ENCODE peak calls at places on chromosomes 11 and 22, in six cellular contexts. One of them, this sample, is unnamed. For H3K4me1, H3K9me3 and H3K36me3, the result is how much of the 10 kb centered on the place peaks cover.

GRCh38 chr11:79536155-79536917 is 95.5 kb upstream of the TENM4 start:
- DNase-seq in fibroblast of lung: no peak
- DNase-seq in CD8-positive, alpha-beta T cell: no peak
- DNase-seq in HAP-1: no peak
- DNase-seq in OCI-LY7: no peak
- DNase-seq in K562: no peak
- DNase-seq in this sample: no peak

GRCh38 chr22:32240461-32240860 is 14.7 kb downstream of the SLC5A4 start:
- DNase-seq in HAP-1: no peak
- DNase-seq in fibroblast of lung: no peak
- DNase-seq in K562: no peak
- DNase-seq in OCI-LY7: no peak
- DNase-seq in CD8-positive, alpha-beta T cell: no peak
- DNase-seq in this sample: no peak

GRCh38 chr11:27444801-27445215 is 27.8 kb downstream of the LGR4 start:
- DNase-seq in CD8-positive, alpha-beta T cell: no peak
- DNase-seq in fibroblast of lung: no peak
- DNase-seq in HAP-1: peak
- DNase-seq in OCI-LY7: no peak
- DNase-seq in K562: peak
- DNase-seq in this sample: peak

GRCh38 chr11:2482745-2483144 is 37.9 kb downstream of the KCNQ1 start:
- DNase-seq in fibroblast of lung: no peak
- DNase-seq in K562: no peak
- DNase-seq in HAP-1: no peak
- DNase-seq in CD8-positive, alpha-beta T cell: no peak
- DNase-seq in OCI-LY7: no peak
- DNase-seq in this sample: no peak

GRCh38 chr11:63768232-63769043 is at the start of gene ZFTA:
- DNase-seq in HAP-1: peak
- DNase-seq in OCI-LY7: peak
- DNase-seq in CD8-positive, alpha-beta T cell: peak
- DNase-seq in fibroblast of lung: peak
- DNase-seq in K562: peak
- DNase-seq in this sample: no peak

GRCh38 chr11:47726878-47727514 is 11.8 kb upstream of the AGBL2 start:
- DNase-seq in OCI-LY7: no peak
- DNase-seq in fibroblast of lung: no peak
- DNase-seq in K562: no peak
- DNase-seq in CD8-positive, alpha-beta T cell: no peak
- DNase-seq in HAP-1: no peak
- DNase-seq in this sample: no peak

GRCh38 chr22:17109113-17109865 is 11.9 kb downstream of the TMEM121B start:
- DNase-seq in OCI-LY7: no peak
- DNase-seq in K562: no peak
- DNase-seq in HAP-1: no peak
- DNase-seq in CD8-positive, alpha-beta T cell: no peak
- DNase-seq in fibroblast of lung: no peak
- DNase-seq in this sample: no peak

GRCh38 chr11:11020747-11021149 is 162.9 kb upstream of the ZBED5 start:
- DNase-seq in K562: peak
- DNase-seq in fibroblast of lung: peak
- DNase-seq in CD8-positive, alpha-beta T cell: no peak
- DNase-seq in OCI-LY7: no peak
- DNase-seq in HAP-1: no peak
- DNase-seq in this sample: no peak

GRCh38 chr11:113103932-113104331 is 142.7 kb downstream of the NCAM1 start:
- DNase-seq in K562: no peak
- DNase-seq in CD8-positive, alpha-beta T cell: no peak
- DNase-seq in fibroblast of lung: no peak
- DNase-seq in HAP-1: no peak
- DNase-seq in OCI-LY7: no peak
- DNase-seq in this sample: no peak

GRCh38 chr11:827146-827860 is 416 bp upstream of the CRACR2B start:
- DNase-seq in fibroblast of lung: no peak
- DNase-seq in K562: peak
- DNase-seq in HAP-1: no peak
- DNase-seq in CD8-positive, alpha-beta T cell: no peak
- DNase-seq in OCI-LY7: peak
- DNase-seq in this sample: no peak

GRCh38 chr11:107928767-107929507 is 689 bp downstream of the RAB39A start:
- DNase-seq in fibroblast of lung: no peak
- DNase-seq in HAP-1: peak
- DNase-seq in OCI-LY7: peak
- DNase-seq in K562: no peak
- DNase-seq in CD8-positive, alpha-beta T cell: no peak
- DNase-seq in this sample: no peak

GRCh38 chr11:117143390-117143789 is 697 bp upstream of the PAFAH1B2 start:
- DNase-seq in CD8-positive, alpha-beta T cell: peak
- DNase-seq in HAP-1: peak
- DNase-seq in K562: peak
- DNase-seq in fibroblast of lung: peak
- DNase-seq in OCI-LY7: peak
- DNase-seq in this sample: no peak

GRCh38 chr11:92697461-92698314 is 271.8 kb upstream of the MTNR1B start:
- DNase-seq in K562: no peak
- DNase-seq in CD8-positive, alpha-beta T cell: no peak
- DNase-seq in HAP-1: no peak
- DNase-seq in fibroblast of lung: no peak
- DNase-seq in OCI-LY7: no peak
- DNase-seq in this sample: no peak

GRCh38 chr22:47165998-47166397 is 403.5 kb downstream of the TBC1D22A start:
- DNase-seq in CD8-positive, alpha-beta T cell: no peak
- DNase-seq in K562: no peak
- DNase-seq in OCI-LY7: no peak
- DNase-seq in fibroblast of lung: no peak
- DNase-seq in HAP-1: no peak
- DNase-seq in this sample: no peak

GRCh38 chr22:48670317-48670716 is 1157.4 kb downstream of the BRD1 start:
- DNase-seq in CD8-positive, alpha-beta T cell: no peak
- DNase-seq in K562: no peak
- DNase-seq in OCI-LY7: no peak
- DNase-seq in HAP-1: no peak
- DNase-seq in fibroblast of lung: no peak
- DNase-seq in this sample: no peak

GRCh38 chr22:48672387-48672786 is 1155.3 kb downstream of the BRD1 start:
- DNase-seq in CD8-positive, alpha-beta T cell: no peak
- DNase-seq in fibroblast of lung: no peak
- DNase-seq in HAP-1: no peak
- DNase-seq in OCI-LY7: no peak
- DNase-seq in K562: no peak
- DNase-seq in this sample: no peak

GRCh38 chr22:48669226-48669625 is 1158.4 kb downstream of the BRD1 start:
- DNase-seq in fibroblast of lung: no peak
- DNase-seq in K562: no peak
- DNase-seq in HAP-1: no peak
- DNase-seq in OCI-LY7: no peak
- DNase-seq in CD8-positive, alpha-beta T cell: no peak
- DNase-seq in this sample: no peak

GRCh38 chr22:48673806-48674500 is 1153.7 kb downstream of the BRD1 start:
- DNase-seq in OCI-LY7: no peak
- DNase-seq in K562: no peak
- DNase-seq in CD8-positive, alpha-beta T cell: no peak
- DNase-seq in fibroblast of lung: no peak
- DNase-seq in HAP-1: no peak
- DNase-seq in this sample: no peak

GRCh38 chr22:48670747-48671146 is 1156.9 kb downstream of the BRD1 start:
- DNase-seq in fibroblast of lung: no peak
- DNase-seq in HAP-1: no peak
- DNase-seq in OCI-LY7: no peak
- DNase-seq in K562: no peak
- DNase-seq in CD8-positive, alpha-beta T cell: no peak
- DNase-seq in this sample: no peak
- H3K4me1 ChIP-seq in fibroblast of lung: under half
- H3K4me1 ChIP-seq in HAP-1: under half
- H3K4me1 ChIP-seq in OCI-LY7: under half
- H3K4me1 ChIP-seq in K562: under half
- H3K4me1 ChIP-seq in CD8-positive, alpha-beta T cell: under half
- H3K4me1 ChIP-seq in this sample: under half

DNA sequence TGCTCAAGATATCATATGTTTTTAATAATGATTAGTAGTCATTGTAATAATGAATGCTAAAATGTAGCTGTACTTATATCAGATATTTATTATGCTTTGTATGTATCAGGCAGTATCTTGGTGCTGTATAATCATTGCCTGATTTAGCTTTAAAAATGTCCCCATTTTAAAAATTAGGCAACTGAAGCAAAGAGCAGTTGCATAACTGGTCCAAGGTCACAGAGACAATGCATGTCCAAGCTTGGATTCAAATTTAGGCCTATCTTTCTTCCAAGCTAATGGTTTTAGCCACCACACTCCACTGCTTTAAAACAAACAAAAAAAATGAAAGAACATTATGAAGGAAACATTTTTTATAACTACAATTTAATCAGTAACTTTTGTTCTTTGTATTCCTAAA is 725.8 kb upstream of the RAG2 start:
- DNase-seq in CD8-positive, alpha-beta T cell: no peak
- DNase-seq in fibroblast of lung: no peak
- DNase-seq in OCI-LY7: no peak
- DNase-seq in HAP-1: no peak
- DNase-seq in K562: no peak
- DNase-seq in this sample: no peak
- H3K9me3 ChIP-seq in CD8-positive, alpha-beta T cell: under half
- H3K9me3 ChIP-seq in fibroblast of lung: under half
- H3K9me3 ChIP-seq in OCI-LY7: under half
- H3K9me3 ChIP-seq in HAP-1: under half
- H3K9me3 ChIP-seq in K562: under half
- H3K9me3 ChIP-seq in this sample: under half

GRCh38 chr11:58958500-58958899 is 19.2 kb downstream of the GLYATL1 start:
- DNase-seq in OCI-LY7: peak
- DNase-seq in fibroblast of lung: no peak
- DNase-seq in HAP-1: peak
- DNase-seq in CD8-positive, alpha-beta T cell: peak
- DNase-seq in K562: peak
- DNase-seq in this sample: peak
- H3K36me3 ChIP-seq in OCI-LY7: under half
- H3K36me3 ChIP-seq in fibroblast of lung: under half
- H3K36me3 ChIP-seq in HAP-1: under half
- H3K36me3 ChIP-seq in CD8-positive, alpha-beta T cell: under half
- H3K36me3 ChIP-seq in K562: under half
- H3K36me3 ChIP-seq in this sample: under half

GRCh38 chr11:118908264-118908663 is 17.5 kb downstream of the BCL9L start:
- DNase-seq in CD8-positive, alpha-beta T cell: no peak
- DNase-seq in fibroblast of lung: no peak
- DNase-seq in HAP-1: no peak
- DNase-seq in OCI-LY7: no peak
- DNase-seq in K562: no peak
- DNase-seq in this sample: no peak

GRCh38 chr11:118908931-118909618 is 16.7 kb downstream of the BCL9L start:
- DNase-seq in HAP-1: peak
- DNase-seq in K562: no peak
- DNase-seq in CD8-positive, alpha-beta T cell: no peak
- DNase-seq in OCI-LY7: no peak
- DNase-seq in fibroblast of lung: peak
- DNase-seq in this sample: no peak

GRCh38 chr11:118910309-118911112 is 15.2 kb downstream of the BCL9L start:
- DNase-seq in OCI-LY7: no peak
- DNase-seq in K562: peak
- DNase-seq in CD8-positive, alpha-beta T cell: peak
- DNase-seq in fibroblast of lung: peak
- DNase-seq in HAP-1: peak
- DNase-seq in this sample: no peak

GRCh38 chr11:118911113-118911879 is 14.4 kb downstream of the BCL9L start:
- DNase-seq in K562: no peak
- DNase-seq in OCI-LY7: no peak
- DNase-seq in fibroblast of lung: no peak
- DNase-seq in CD8-positive, alpha-beta T cell: no peak
- DNase-seq in HAP-1: no peak
- DNase-seq in this sample: no peak

GRCh38 chr11:118909619-118910308 is 16.0 kb downstream of the BCL9L start:
- DNase-seq in fibroblast of lung: no peak
- DNase-seq in CD8-positive, alpha-beta T cell: no peak
- DNase-seq in OCI-LY7: no peak
- DNase-seq in HAP-1: no peak
- DNase-seq in K562: no peak
- DNase-seq in this sample: no peak
- H3K4me1 ChIP-seq in fibroblast of lung: half or more
- H3K4me1 ChIP-seq in CD8-positive, alpha-beta T cell: half or more
- H3K4me1 ChIP-seq in OCI-LY7: half or more
- H3K4me1 ChIP-seq in HAP-1: under half
- H3K4me1 ChIP-seq in K562: half or more
- H3K4me1 ChIP-seq in this sample: under half

GRCh38 chr11:114615448-114616361 is 20.1 kb upstream of the NXPE4 start:
- DNase-seq in CD8-positive, alpha-beta T cell: no peak
- DNase-seq in fibroblast of lung: no peak
- DNase-seq in K562: no peak
- DNase-seq in HAP-1: no peak
- DNase-seq in OCI-LY7: no peak
- DNase-seq in this sample: no peak

GRCh38 chr11:114614127-114614720 is 18.6 kb upstream of the NXPE4 start:
- DNase-seq in OCI-LY7: no peak
- DNase-seq in K562: no peak
- DNase-seq in fibroblast of lung: no peak
- DNase-seq in CD8-positive, alpha-beta T cell: no peak
- DNase-seq in HAP-1: no peak
- DNase-seq in this sample: no peak

GRCh38 chr11:114618139-114618538 is 22.6 kb upstream of the NXPE4 start:
- DNase-seq in CD8-positive, alpha-beta T cell: no peak
- DNase-seq in OCI-LY7: no peak
- DNase-seq in fibroblast of lung: no peak
- DNase-seq in K562: no peak
- DNase-seq in HAP-1: no peak
- DNase-seq in this sample: no peak

GRCh38 chr11:114617157-114618124 is 21.9 kb upstream of the NXPE4 start:
- DNase-seq in HAP-1: no peak
- DNase-seq in fibroblast of lung: no peak
- DNase-seq in OCI-LY7: no peak
- DNase-seq in CD8-positive, alpha-beta T cell: no peak
- DNase-seq in K562: no peak
- DNase-seq in this sample: no peak

DNA sequence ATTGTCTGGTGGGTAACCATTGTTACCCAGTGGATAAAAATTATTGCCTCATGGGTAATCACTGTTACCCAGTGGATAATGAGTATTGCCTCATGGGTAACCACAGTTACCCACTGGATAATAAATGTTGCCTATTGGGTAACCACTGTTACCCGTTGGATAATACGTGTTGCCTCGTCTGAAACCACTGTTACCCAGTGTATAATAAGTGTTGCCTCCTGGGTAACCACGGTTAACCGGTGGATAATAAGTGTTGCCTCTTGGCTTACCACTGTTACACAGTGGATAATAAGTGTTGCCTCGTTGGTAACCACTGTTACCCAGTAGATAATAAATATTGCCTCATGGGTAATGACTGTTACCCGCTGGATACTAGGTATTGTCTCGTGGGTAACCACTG is 20.9 kb upstream of the NXPE4 start:
- DNase-seq in K562: no peak
- DNase-seq in CD8-positive, alpha-beta T cell: no peak
- DNase-seq in HAP-1: no peak
- DNase-seq in OCI-LY7: no peak
- DNase-seq in fibroblast of lung: no peak
- DNase-seq in this sample: no peak
- H3K9me3 ChIP-seq in K562: under half
- H3K9me3 ChIP-seq in CD8-positive, alpha-beta T cell: under half
- H3K9me3 ChIP-seq in HAP-1: under half
- H3K9me3 ChIP-seq in OCI-LY7: half or more
- H3K9me3 ChIP-seq in fibroblast of lung: under half
- H3K9me3 ChIP-seq in this sample: under half

This sample was measured in iPS DF 6.9.